ENCODE peak calls at places on chromosome 7, in eight cellular contexts. C is cardiac fibroblast; G is stimulated activated CD8-positive, alpha-beta memory T cell treated with anti-CD3 and anti-CD28 coated beads, Interleukin-7, amount 100 ng/mL, for 24 hours; N is posterior vena cava; X is HepG2; P is EL; I is activated CD4-positive, alpha-beta T cell treated with anti-CD3 and anti-CD28 coated beads for 24 hours; A is NCI-H2171 treated with DMSO at 0.1 percent for 48 hours. L is an unnamed sample.

GRCh38 chr7:38257350-38257677 is 16.1 kb downstream of the TARP start:
- DNase-seq in C (no peak), G (no peak), N (no peak), X (no peak), P (no peak), I (no peak), A (no peak), L (no peak)

GRCh38 chr7:69599211-69599878 is 1.1 kb downstream of the AUTS2 start:
- DNase-seq in C (no peak), G (no peak), N (peak), X (no peak), P (no peak), I (no peak), A (peak), L (no peak)

GRCh38 chr7:41834805-41835694 is 132.2 kb upstream of the INHBA start:
- DNase-seq in C (peak), G (no peak), N (no peak), X (no peak), P (no peak), I (no peak), A (no peak), L (no peak)

GRCh38 chr7:88217675-88218427 is 2.0 kb downstream of the SRI start:
- DNase-seq in C (no peak), G (no peak), N (no peak), X (no peak), P (no peak), I (no peak), A (no peak), L (peak)

GRCh38 chr7:87574630-87575029 is 26.1 kb downstream of the ABCB1 start:
- DNase-seq in C (no peak), G (no peak), N (no peak), X (peak), P (peak), I (no peak), A (no peak), L (no peak)

GRCh38 chr7:17535776-17536175 is 237.3 kb downstream of the AHR start:
- DNase-seq in C (no peak), G (no peak), N (no peak), X (no peak), P (peak), I (no peak), A (no peak), L (no peak)

GRCh38 chr7:90824386-90825307 is 228.5 kb downstream of the CDK14 start:
- DNase-seq in C (peak), G (no peak), N (no peak), X (no peak), P (peak), I (no peak), A (no peak), L (no peak)

GRCh38 chr7:49643321-49643720 is 130.1 kb upstream of the VWC2 start:
- DNase-seq in C (no peak), G (no peak), N (no peak), X (no peak), P (no peak), I (no peak), A (no peak), L (no peak)

GRCh38 chr7:135597181-135597925 is 39.6 kb downstream of the NUP205 start:
- DNase-seq in C (peak), G (no peak), N (no peak), X (no peak), P (no peak), I (no peak), A (no peak), L (no peak)

GRCh38 chr7:85324145-85324799 is 137.4 kb upstream of the SEMA3D start:
- DNase-seq in C (no peak), G (no peak), N (no peak), X (no peak), P (no peak), I (no peak), A (no peak), L (no peak)

GRCh38 chr7:148773344-148773743 is 74.6 kb downstream of the CUL1 start:
- DNase-seq in C (no peak), G (no peak), N (no peak), X (no peak), P (no peak), I (no peak), A (no peak), L (peak)

GRCh38 chr7:36605662-36606441 is 118.4 kb downstream of the AOAH start:
- DNase-seq in C (no peak), G (no peak), N (no peak), X (no peak), P (no peak), I (no peak), A (peak), L (no peak)

GRCh38 chr7:26910221-26910620 is 45.8 kb upstream of the SKAP2 start:
- DNase-seq in C (peak), G (no peak), N (no peak), X (peak), P (peak), I (no peak), A (no peak), L (no peak)

L was measured in Jurkat, Clone E6-1.